ENCODE peak calls at places on chromosome 22, in five cellular contexts. Z is iPS DF 6.9; Y is stimulated activated naive CD8-positive, alpha-beta T cell treated with anti-CD3 and anti-CD28 coated beads, Interleukin-15, amount 100 ng/mL, for 72 hours; P is naive thymus-derived CD4-positive, alpha-beta T cell; X is NCI-H2081. K is an unnamed sample.

GRCh38 chr22:49178246-49179005 is 649.2 kb downstream of the BRD1 start:
- DNase-seq in P (no peak), Z (no peak), X (no peak), Y (no peak), K (no peak)

GRCh38 chr22:42443240-42444059 is 11.2 kb upstream of the NFAM1 start:
- DNase-seq in Z (no peak), X (no peak), P (no peak), Y (no peak), K (no peak)

GRCh38 chr22:50107529-50107928 is 17.7 kb downstream of the MOV10L1 start:
- DNase-seq in X (no peak), Y (no peak), P (no peak), Z (no peak), K (no peak)

GRCh38 chr22:40237241-40237640 is 59.5 kb downstream of the TNRC6B start:
- DNase-seq in Z (no peak), P (no peak), X (no peak), Y (no peak), K (no peak)

GRCh38 chr22:42931421-42932196 is 74.5 kb upstream of the ARFGAP3 start:
- DNase-seq in Y (no peak), X (no peak), Z (no peak), P (no peak), K (no peak)

GRCh38 chr22:41123151-41123550 is 30.8 kb downstream of the EP300 start:
- DNase-seq in Y (no peak), P (no peak), Z (no peak), X (no peak), K (no peak)

GRCh38 chr22:39748877-39749276 is 144.7 kb downstream of the ENTHD1 start:
- DNase-seq in Y (no peak), X (peak; percentile 24), P (no peak), Z (no peak), K (peak; percentile 53)

GRCh38 chr22:27438271-27438980 is 363.1 kb downstream of the MN1 start:
- DNase-seq in Y (no peak), P (no peak), Z (no peak), X (peak; percentile 15), K (no peak)

GRCh38 chr22:44102121-44102520 is 78.0 kb downstream of the PARVB start:
- DNase-seq in Z (no peak), X (no peak), P (no peak), Y (no peak), K (no peak)

GRCh38 chr22:20918663-20919220 is 1.5 kb downstream of the CRKL start:
- DNase-seq in P (no peak), Z (no peak), X (no peak), Y (no peak), K (no peak)

GRCh38 chr22:43512279-43512678 is 100.5 kb downstream of the MPPED1 start:
- DNase-seq in Y (no peak), Z (no peak), P (no peak), X (no peak), K (no peak)

GRCh38 chr22:41565403-41566054 is 4.7 kb downstream of the CSDC2 start:
- DNase-seq in Z (no peak), X (no peak), P (no peak), Y (peak; percentile 38), K (no peak)

GRCh38 chr22:44126807-44127206 is 53.9 kb upstream of the PARVG start:
- DNase-seq in P (no peak), X (no peak), Y (no peak), Z (no peak), K (no peak)

GRCh38 chr22:36636916-36637315 is 66.6 kb downstream of the CACNG2 start:
- DNase-seq in P (no peak), X (no peak), Y (no peak), Z (no peak), K (no peak)

GRCh38 chr22:31049815-31050420 is 31.2 kb upstream of the SMTN start:
- DNase-seq in Y (no peak), P (no peak), X (no peak), Z (no peak), K (no peak)

GRCh38 chr22:21589415-21589814 is 21.9 kb downstream of the UBE2L3 start:
- DNase-seq in Z (no peak), X (no peak), P (no peak), Y (no peak), K (no peak)

GRCh38 chr22:25551396-25551795 is 13.1 kb upstream of the GRK3 start:
- DNase-seq in X (no peak), Z (no peak), Y (no peak), P (no peak), K (no peak)

GRCh38 chr22:39526736-39527171 is 5.8 kb downstream of the RPS19BP1 start:
- DNase-seq in P (peak; percentile 28), Y (no peak), X (no peak), Z (no peak), K (no peak)

GRCh38 chr22:25749420-25750169 is 7.6 kb downstream of the MYO18B start:
- DNase-seq in Y (peak; percentile 61), P (no peak), X (no peak), Z (no peak), K (no peak)

K was measured in NCI-H2107.